ENCODE peak calls at places on chromosomes 7 and 10, in ten cellular contexts. C is thoracic aorta, T is spleen, Y is endodermal cell, L is neural progenitor cell, P is left ventricle myocardium inferior, Z is hepatocyte, S is fibroblast of mammary gland, W is IMR-90, G is AG10803. O is an unnamed sample.

GRCh38 chr10:50326757-50327701 is 75.7 kb upstream of the ASAH2 start:
- DNase-seq in Y (no peak), P (peak; percentile 26), T (no peak), C (no peak), L (no peak), S (peak; percentile 85), Z (no peak), G (peak; percentile 85), W (peak; percentile 72), O (no peak)

GRCh38 chr7:6614941-6615737 is at the start of gene ZNF853:
- DNase-seq in T (peak; percentile 81), C (no peak), W (no peak), Z (peak; percentile 46), G (no peak), S (no peak), Y (peak; percentile 85), L (peak; percentile 77), P (no peak), O (peak; percentile 44)

GRCh38 chr10:94138391-94138790 is 144.7 kb downstream of the PLCE1 start:
- DNase-seq in C (no peak), G (peak; percentile 69), W (peak; percentile 87), S (peak; percentile 87), Z (no peak), T (no peak), Y (no peak), L (no peak), P (no peak), O (no peak)

GRCh38 chr10:78656815-78657621 is 411.7 kb upstream of the ZMIZ1 start:
- DNase-seq in L (peak; percentile 98), Y (no peak), C (no peak), T (no peak), W (no peak), S (no peak), G (no peak), Z (peak; percentile 76), P (no peak), O (peak; percentile 44)

GRCh38 chr10:47139121-47139520 is 160.9 kb upstream of the GDF10 start:
- DNase-seq in Z (no peak), P (no peak), S (no peak), L (no peak), T (no peak), C (no peak), Y (no peak), G (no peak), W (no peak), O (no peak)

GRCh38 chr10:46992794-46993552 is 81.7 kb downstream of the PTPN20 start:
- DNase-seq in L (peak; percentile 42), W (peak; percentile 50), P (peak; percentile 15), G (peak; percentile 70), Y (peak; percentile 69), S (peak; percentile 69), T (no peak), C (no peak), Z (peak; percentile 18), O (peak; percentile 34)

GRCh38 chr10:72466018-72466417 is 111.3 kb upstream of the DNAJB12 start:
- DNase-seq in T (no peak), Z (no peak), L (no peak), W (peak; percentile 62), Y (no peak), G (no peak), S (peak; percentile 7), P (no peak), C (no peak), O (no peak)

GRCh38 chr7:12770227-12770975 is 83.0 kb downstream of the ARL4A start:
- DNase-seq in P (peak; percentile 18), C (no peak), T (no peak), Y (peak; percentile 50), L (no peak), W (no peak), S (no peak), Z (no peak), G (peak; percentile 22), O (no peak)

GRCh38 chr7:120615703-120616102 is 242.2 kb downstream of the TSPAN12 start:
- DNase-seq in W (no peak), T (no peak), C (no peak), S (no peak), Y (no peak), G (no peak), L (no peak), Z (no peak), P (no peak), O (no peak)

GRCh38 chr7:21261627-21262564 is 166.0 kb upstream of the SP4 start:
- DNase-seq in Z (peak; percentile 55), L (peak; percentile 64), W (peak; percentile 18), S (peak; percentile 26), Y (peak; percentile 86), G (peak; percentile 12), T (peak; percentile 71), P (no peak), C (no peak), O (no peak)

GRCh38 chr10:123726826-123727225 is 60.7 kb downstream of the GPR26 start:
- DNase-seq in S (no peak), W (no peak), Z (no peak), T (no peak), L (no peak), P (no peak), Y (no peak), C (no peak), G (no peak), O (no peak)
- H3K4me3 ChIP-seq in S (no peak overlapping the region), W (no peak overlapping the region), Z (no peak overlapping the region), T (no peak overlapping the region), L (no peak overlapping the region), P (no peak overlapping the region), Y (no peak overlapping the region), C (no peak overlapping the region), G (no peak overlapping the region), O (no peak overlapping the region)

DNA sequence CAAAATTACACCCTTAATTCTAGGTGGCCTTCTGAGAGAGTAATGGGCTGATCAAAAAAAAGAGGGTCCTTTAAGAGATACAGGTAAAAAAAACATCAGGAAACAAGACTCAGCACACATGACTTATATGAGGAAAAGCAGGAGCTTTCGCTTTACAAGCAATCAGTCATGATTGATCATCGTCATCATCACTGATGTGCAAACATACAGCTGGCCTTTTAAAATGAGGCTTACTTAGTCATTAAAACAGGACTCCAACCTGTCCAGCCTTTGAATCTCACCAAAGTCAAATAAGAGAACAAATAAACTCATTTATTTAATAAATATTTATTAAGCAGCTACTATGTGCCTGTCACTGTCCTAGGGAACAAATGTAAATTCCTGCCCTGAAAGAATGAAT is 255.3 kb downstream of the SKAP2 start:
- DNase-seq in G (no peak), C (no peak), P (no peak), Z (no peak), W (no peak), L (no peak), T (no peak), Y (no peak), S (no peak), O (no peak)
- TF ChIP-seq CTCF in G (no peak), C (no peak), P (no peak), Z (no peak), W (no peak), L (no peak), T (no peak), Y (no peak), S (no peak), O (no peak)

DNA sequence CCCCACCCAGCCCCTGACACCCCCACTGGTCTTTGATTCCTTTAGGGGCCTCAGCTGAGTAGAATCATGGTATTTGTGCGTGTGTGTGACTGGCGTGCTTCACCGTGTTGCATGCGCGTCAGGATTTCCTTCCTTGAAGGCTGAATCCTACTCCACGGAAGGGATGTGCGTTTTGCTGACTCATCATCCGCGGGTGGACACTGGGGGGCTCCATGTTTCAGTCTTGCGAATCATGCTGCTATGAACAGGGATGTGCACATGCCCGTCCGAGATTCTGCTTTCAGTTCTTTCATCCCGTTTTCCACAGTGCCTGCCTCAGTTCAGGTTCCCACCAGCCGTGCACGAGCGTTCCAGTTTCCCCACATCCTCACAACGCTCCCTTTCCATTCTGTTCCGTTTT is 20.9 kb upstream of the JAKMIP3 start:
- DNase-seq in Z (no peak), T (no peak), P (no peak), Y (no peak), S (no peak), L (no peak), G (no peak), C (no peak), W (no peak), O (no peak)
- H3K4me3 ChIP-seq in Z (no peak overlapping the region), T (no peak overlapping the region), P (no peak overlapping the region), Y (no peak overlapping the region), S (no peak overlapping the region), L (no peak overlapping the region), G (no peak overlapping the region), C (no peak overlapping the region), W (no peak overlapping the region), O (no peak overlapping the region)

DNA sequence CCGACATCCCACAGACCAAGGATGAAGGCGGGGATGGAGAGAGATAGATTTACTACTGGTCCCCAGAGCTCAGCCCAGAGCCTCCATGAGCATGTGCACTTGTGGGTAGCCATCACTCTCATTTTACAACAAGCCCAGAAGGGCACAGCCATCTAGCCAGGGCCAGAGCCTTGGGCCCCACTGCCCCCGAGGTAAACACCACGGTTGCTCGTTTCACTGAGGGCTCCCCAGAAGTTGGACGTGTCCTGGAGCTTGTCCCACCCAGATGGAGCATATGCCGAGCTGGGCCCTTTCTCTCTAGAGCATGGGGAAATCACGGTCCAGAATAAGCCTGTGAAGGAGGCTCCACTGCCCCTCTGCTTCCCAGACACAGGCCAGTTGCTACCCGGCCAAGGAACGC is 9.0 kb upstream of the TMEM120A start:
- DNase-seq in S (no peak), Z (no peak), C (no peak), Y (no peak), G (no peak), L (no peak), T (no peak), W (no peak), P (no peak), O (no peak)
- TF ChIP-seq CTCF in S (no peak), Z (no peak), C (no peak), Y (no peak), G (no peak), L (no peak), T (no peak), W (no peak), P (no peak), O (no peak)

GRCh38 chr7:50092579-50093411 is at the start of gene ZPBP:
- DNase-seq in C (no peak), P (peak; percentile 13), Z (peak; percentile 64), L (peak; percentile 60), W (peak; percentile 4), S (peak; percentile 34), G (peak; percentile 33), T (peak; percentile 88), Y (peak; percentile 70), O (no peak)
- H3K4me3 ChIP-seq in C (peak within 1 kb of the TSS; percentile 58), P (peak within 1 kb of the TSS; percentile 58), Z (peak within 1 kb of the TSS; percentile 1), L (peak within 1 kb of the TSS; percentile 32), W (no peak within 1 kb of the TSS), S (no peak within 1 kb of the TSS), G (no peak within 1 kb of the TSS), T (peak within 1 kb of the TSS; percentile 45), Y (no peak within 1 kb of the TSS), O (no peak within 1 kb of the TSS)

GRCh38 chr10:70106958-70107791 is 25.4 kb downstream of the AIFM2 start:
- DNase-seq in P (no peak), L (peak; percentile 76), C (no peak), Y (peak; percentile 93), Z (no peak), G (no peak), S (no peak), T (peak; percentile 52), W (no peak), O (no peak)
- TF ChIP-seq CTCF in P (peak; percentile 38), L (peak; percentile 76), C (peak; percentile 24), Y (peak; percentile 90), Z (peak; percentile 43), G (peak; percentile 30), S (peak; percentile 43), T (peak; percentile 43), W (peak; percentile 24), O (no peak)